ENCODE peak calls at places on chromosomes 6 and 20, in four cellular contexts. P, E, R and Z are unnamed samples.

GRCh38 chr6:46421939-46422338 is 69.3 kb downstream of the RCAN2 start:
- ATAC-seq in P (no peak), E (no peak), R (no peak), Z (no peak)

GRCh38 chr6:160678230-160678629 is 14.2 kb upstream of the LPA start:
- ATAC-seq in P (no peak), R (no peak), E (no peak), Z (no peak)

GRCh38 chr6:129699661-129700060 is 10.3 kb downstream of the ARHGAP18 start:
- ATAC-seq in R (peak), E (no peak), P (no peak), Z (no peak)

GRCh38 chr6:36700812-36701211 is 3.2 kb downstream of the RAB44 start:
- ATAC-seq in P (no peak), E (no peak), R (no peak), Z (no peak)

GRCh38 chr6:160972111-160972510 is 19.5 kb upstream of the MAP3K4 start:
- ATAC-seq in E (no peak), P (no peak), R (no peak), Z (no peak)

GRCh38 chr6:45743028-45743615 is 272.5 kb downstream of the CLIC5 start:
- ATAC-seq in E (peak), R (no peak), P (peak), Z (no peak)

GRCh38 chr6:46677314-46677654 is 10.4 kb upstream of the TDRD6 start:
- ATAC-seq in P (peak), E (no peak), R (peak), Z (no peak)

GRCh38 chr6:157530724-157531168 is 149.8 kb downstream of the ZDHHC14 start:
- ATAC-seq in E (no peak), R (no peak), P (no peak), Z (no peak)

GRCh38 chr6:45987866-45988265 is 27.8 kb downstream of the CLIC5 start:
- ATAC-seq in E (no peak), P (no peak), R (no peak), Z (no peak)

GRCh38 chr6:106281661-106282060 is 43.9 kb downstream of the ATG5 start:
- ATAC-seq in P (no peak), R (no peak), E (no peak), Z (no peak)

GRCh38 chr6:106117579-106117978 is 31.4 kb downstream of the PRDM1 start:
- ATAC-seq in E (no peak), P (no peak), R (peak), Z (no peak)

GRCh38 chr6:170371091-170371490 is 64.5 kb downstream of the FAM120B start:
- ATAC-seq in P (no peak), R (no peak), E (no peak), Z (no peak)

GRCh38 chr6:170371588-170371987 is 65.0 kb downstream of the FAM120B start:
- ATAC-seq in R (no peak), E (no peak), P (no peak), Z (no peak)

GRCh38 chr6:170374571-170375444 is 68.2 kb downstream of the FAM120B start:
- ATAC-seq in E (no peak), P (no peak), R (no peak), Z (no peak)

GRCh38 chr6:170370413-170370812 is 63.9 kb downstream of the FAM120B start:
- ATAC-seq in R (peak), E (no peak), P (no peak), Z (no peak)

DNA sequence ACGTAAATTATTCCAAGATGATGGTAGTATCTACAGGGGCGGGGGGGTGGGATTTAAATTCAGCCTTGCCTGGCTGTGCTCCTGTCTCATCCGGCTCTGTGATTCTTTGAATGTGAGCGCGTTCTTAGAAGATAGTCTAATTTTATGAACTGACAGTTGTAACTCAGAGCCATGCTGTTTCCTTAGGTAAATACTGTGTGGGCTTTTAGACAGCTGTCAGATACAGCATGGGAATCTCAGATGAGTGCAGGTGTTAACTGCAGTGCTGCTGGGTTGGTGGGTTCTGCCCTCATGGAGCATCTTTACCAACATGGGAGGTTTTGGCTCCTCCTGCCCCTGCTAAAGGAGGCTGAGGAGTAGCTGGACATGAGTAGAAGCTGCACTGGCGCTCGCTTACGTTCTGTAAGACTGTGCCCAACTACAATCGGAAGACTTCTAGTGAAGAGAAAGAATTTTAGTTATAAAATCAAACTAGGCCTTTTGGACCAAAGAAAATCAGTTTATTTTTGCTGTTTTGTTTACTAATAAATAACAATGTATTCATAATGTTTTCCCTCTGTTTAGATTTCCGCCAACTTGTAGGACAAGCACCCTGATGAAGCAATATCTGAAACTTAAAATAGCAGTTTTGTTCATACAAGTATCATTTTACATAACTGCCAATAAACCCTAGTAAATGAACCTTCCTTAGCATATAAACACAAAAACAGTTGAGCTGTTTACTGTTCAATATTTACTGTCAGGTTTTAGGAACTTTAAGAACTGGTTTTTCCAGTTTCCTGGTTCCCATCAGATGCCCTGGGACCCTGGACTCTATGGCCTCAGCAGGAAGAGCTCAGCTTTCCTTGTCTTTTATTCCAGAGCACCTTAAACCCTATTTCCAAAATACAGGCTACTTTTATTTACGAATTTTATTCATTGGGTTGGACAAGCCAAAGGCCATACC is 66.1 kb downstream of the FAM120B start:
- ATAC-seq in P (no peak), R (no peak), E (no peak), Z (no peak)
- TF ChIP-seq EP300 in P (no peak), R (no peak), E (no peak), Z (no peak)

DNA sequence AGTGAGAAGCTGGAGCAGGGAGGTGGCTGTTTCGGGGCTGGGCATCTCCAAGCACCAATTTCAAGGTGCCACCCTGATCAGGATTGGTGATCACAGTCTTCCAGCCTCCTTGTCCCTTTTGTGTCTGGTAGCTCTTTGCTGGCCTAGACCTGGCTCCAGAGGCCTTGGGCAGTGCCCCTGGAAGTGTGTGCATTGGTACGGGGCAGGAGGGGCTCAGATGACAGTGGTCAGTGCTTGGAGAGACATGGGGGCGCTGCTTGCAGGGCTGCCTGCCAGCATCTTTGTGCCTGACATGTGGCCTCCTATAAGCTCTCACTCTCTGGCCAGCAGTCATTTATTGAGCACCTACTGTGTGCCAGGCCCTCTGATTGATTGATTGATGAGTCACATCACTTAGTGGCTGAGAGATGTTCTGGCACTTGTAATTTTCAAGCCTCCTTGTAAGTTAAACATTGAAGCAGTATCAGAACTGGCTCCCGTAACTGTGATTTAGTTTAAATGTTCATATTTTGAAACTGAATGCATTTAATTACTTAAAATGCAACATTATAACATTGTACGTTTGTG is 61.7 kb downstream of the BCAS4 start:
- ATAC-seq in P (peak), R (no peak), E (no peak), Z (no peak)
- TF ChIP-seq EP300 in P (no peak), R (no peak), E (no peak), Z (no peak)

GRCh38 chr20:19644085-19644484 is 114.0 kb upstream of the RIN2 start:
- ATAC-seq in E (no peak), R (peak), P (no peak), Z (no peak)
- TF ChIP-seq EP300 in E (no peak), R (no peak), P (no peak), Z (no peak)

GRCh38 chr6:167293590-167294091 is 2.5 kb downstream of the UNC93A start:
- ATAC-seq in P (no peak), R (no peak), E (peak), Z (no peak)

GRCh38 chr6:167290786-167291622 is at the start of gene UNC93A:
- ATAC-seq in P (peak), R (no peak), E (no peak), Z (no peak)

GRCh38 chr6:167292301-167293087 is 1.4 kb downstream of the UNC93A start:
- ATAC-seq in E (no peak), R (no peak), P (no peak), Z (no peak)

GRCh38 chr6:167293088-167293589 is 2.0 kb downstream of the UNC93A start:
- ATAC-seq in E (peak), R (no peak), P (no peak), Z (no peak)

DNA sequence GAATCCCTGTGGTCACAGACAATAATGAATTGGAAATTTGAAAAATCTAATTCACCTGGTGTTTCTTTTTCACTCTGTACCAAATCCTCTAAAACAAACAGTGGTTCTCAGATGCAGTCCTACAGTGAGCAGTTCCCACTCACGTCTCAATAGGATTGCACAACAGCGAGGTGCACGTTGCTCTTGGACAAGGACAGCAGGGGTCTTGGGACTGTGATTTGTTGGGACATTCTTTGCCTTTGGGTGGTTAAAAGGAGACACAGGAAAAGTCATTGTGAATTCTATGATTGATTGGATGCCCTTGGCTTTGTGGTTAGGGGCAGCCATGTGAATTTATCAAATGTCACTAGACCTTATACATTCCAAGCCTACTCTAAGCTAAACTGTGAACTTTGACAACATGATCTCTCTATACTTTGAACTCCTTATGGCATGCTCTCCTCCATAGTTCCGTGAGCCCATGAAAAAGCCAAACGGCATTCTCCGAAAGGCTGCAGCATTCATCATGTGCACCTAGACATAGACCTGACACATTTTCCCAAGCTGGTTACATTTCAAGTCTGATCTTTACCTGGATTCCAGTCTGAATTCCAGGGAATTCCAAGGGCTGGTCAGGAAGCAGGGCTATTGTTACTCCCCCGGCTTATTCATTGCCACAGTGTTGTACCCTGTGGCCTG is 647 bp downstream of the UNC93A start:
- ATAC-seq in E (no peak), P (peak), R (no peak), Z (no peak)
- TF ChIP-seq EP300 in E (no peak), P (peak), R (no peak), Z (no peak)

GRCh38 chr20:53827292-53827995 is 233.8 kb upstream of the ZNF217 start:
- ATAC-seq in P (no peak), R (no peak), E (no peak), Z (no peak)

GRCh38 chr20:53827996-53828672 is 234.5 kb upstream of the ZNF217 start:
- ATAC-seq in P (no peak), R (no peak), E (no peak), Z (peak)

GRCh38 chr20:53828673-53829085 is 235.0 kb upstream of the ZNF217 start:
- ATAC-seq in E (peak), P (no peak), R (no peak), Z (peak)

GRCh38 chr20:53829706-53830521 is 236.3 kb upstream of the ZNF217 start:
- ATAC-seq in R (peak), P (peak), E (no peak), Z (peak)

DNA sequence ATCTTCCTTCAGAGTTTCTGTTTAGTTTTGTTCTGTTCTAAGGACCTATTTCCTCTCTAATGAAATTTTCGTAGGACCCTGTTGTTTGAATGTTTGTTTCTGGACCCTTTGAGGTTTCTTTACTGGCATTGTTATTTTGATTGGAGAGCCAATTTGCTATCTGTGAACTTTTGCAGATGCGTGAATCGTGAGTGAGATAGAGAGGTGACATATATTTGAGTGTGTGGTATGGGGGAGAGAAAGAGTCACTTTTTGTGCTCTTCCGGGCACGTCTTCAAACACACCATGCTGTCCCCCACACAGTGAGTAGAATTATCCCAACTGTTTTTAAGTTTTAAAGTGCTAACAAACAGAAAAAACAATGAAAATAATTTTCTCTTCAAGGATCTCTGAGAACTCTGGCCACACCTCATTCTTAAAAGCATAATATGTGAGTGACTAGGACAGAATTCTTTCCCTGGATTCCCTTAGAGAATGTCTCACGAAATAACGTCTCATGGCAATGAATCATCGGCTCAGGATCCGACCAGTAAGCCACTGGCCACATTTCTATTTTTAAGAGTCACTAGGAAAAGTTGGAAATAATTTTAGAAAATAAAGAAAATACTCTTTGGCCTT is 235.6 kb upstream of the ZNF217 start:
- ATAC-seq in P (no peak), R (peak), E (no peak), Z (peak)
- TF ChIP-seq EP300 in P (no peak), R (no peak), E (no peak), Z (no peak)

GRCh38 chr20:38926142-38926933 is at the start of gene FAM83D:
- ATAC-seq in R (peak), P (peak), E (peak), Z (peak)
- TF ChIP-seq EP300 in R (no peak), P (no peak), E (no peak), Z (no peak)

DNA sequence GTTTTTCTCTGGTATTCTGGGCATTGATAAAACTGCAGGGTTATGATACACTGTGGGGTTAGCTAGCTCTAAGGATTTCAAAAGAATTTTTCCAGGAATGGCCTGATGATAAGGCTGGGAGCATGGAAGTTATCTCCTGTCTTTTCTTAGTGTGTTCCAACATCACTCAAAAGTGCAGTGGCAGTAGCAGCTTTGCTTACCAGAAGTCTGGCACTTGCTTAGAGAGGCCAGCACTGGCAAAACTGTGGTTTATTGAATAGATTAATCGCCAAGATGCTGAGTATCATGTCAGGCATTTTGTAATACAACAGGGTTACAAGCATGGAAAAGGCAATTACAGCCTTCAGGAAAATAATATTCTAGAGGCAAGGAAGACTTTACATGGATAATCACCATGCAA is 719.5 kb upstream of the GJE1 start:
- ATAC-seq in E (no peak), R (no peak), P (no peak), Z (no peak)
- TF ChIP-seq EP300 in E (no peak), R (no peak), P (no peak), Z (no peak)

GRCh38 chr6:133428299-133428698 is 187.1 kb downstream of the EYA4 start:
- ATAC-seq in E (no peak), R (no peak), P (no peak), Z (no peak)
- TF ChIP-seq EP300 in E (no peak), R (no peak), P (no peak), Z (no peak)